ENCODE peak calls at places on chromosomes 1 and 21, in ten cellular contexts. One of them, this sample, is unnamed.

GRCh38 chr1:116878804-116879477 is 30.8 kb upstream of the PTGFRN start:
- DNase-seq in astrocyte of the cerebellum: no peak
- DNase-seq in progenitor cell of endocrine pancreas: no peak
- DNase-seq in RWPE1: peak
- DNase-seq in nephron progenitor cell: peak
- DNase-seq in GM10248: peak
- DNase-seq in kidney epithelial cell: peak
- DNase-seq in Kasumi-1: no peak
- DNase-seq in HL-60: no peak
- DNase-seq in activated B cell treated with CpG ODN at 0.5 μM for 24 hours: no peak
- DNase-seq in this sample: peak

GRCh38 chr1:55981015-55981635 is 598.2 kb downstream of the PLPP3 start:
- DNase-seq in HL-60: no peak
- DNase-seq in activated B cell treated with CpG ODN at 0.5 μM for 24 hours: no peak
- DNase-seq in kidney epithelial cell: no peak
- DNase-seq in nephron progenitor cell: no peak
- DNase-seq in astrocyte of the cerebellum: no peak
- DNase-seq in RWPE1: no peak
- DNase-seq in progenitor cell of endocrine pancreas: no peak
- DNase-seq in Kasumi-1: no peak
- DNase-seq in GM10248: no peak
- DNase-seq in this sample: no peak

GRCh38 chr1:24591781-24592180 is 35.9 kb downstream of the NCMAP start:
- DNase-seq in activated B cell treated with CpG ODN at 0.5 μM for 24 hours: no peak
- DNase-seq in nephron progenitor cell: no peak
- DNase-seq in kidney epithelial cell: no peak
- DNase-seq in progenitor cell of endocrine pancreas: no peak
- DNase-seq in Kasumi-1: no peak
- DNase-seq in RWPE1: no peak
- DNase-seq in astrocyte of the cerebellum: no peak
- DNase-seq in HL-60: no peak
- DNase-seq in GM10248: no peak
- DNase-seq in this sample: no peak

GRCh38 chr1:31803610-31804009 is 12.2 kb downstream of the SPOCD1 start:
- DNase-seq in kidney epithelial cell: no peak
- DNase-seq in activated B cell treated with CpG ODN at 0.5 μM for 24 hours: no peak
- DNase-seq in HL-60: no peak
- DNase-seq in astrocyte of the cerebellum: no peak
- DNase-seq in RWPE1: no peak
- DNase-seq in Kasumi-1: no peak
- DNase-seq in progenitor cell of endocrine pancreas: no peak
- DNase-seq in GM10248: no peak
- DNase-seq in nephron progenitor cell: no peak
- DNase-seq in this sample: no peak

GRCh38 chr1:43764581-43764980 is 57.2 kb downstream of the ST3GAL3 start:
- DNase-seq in RWPE1: no peak
- DNase-seq in kidney epithelial cell: no peak
- DNase-seq in GM10248: no peak
- DNase-seq in HL-60: no peak
- DNase-seq in activated B cell treated with CpG ODN at 0.5 μM for 24 hours: no peak
- DNase-seq in nephron progenitor cell: no peak
- DNase-seq in Kasumi-1: no peak
- DNase-seq in progenitor cell of endocrine pancreas: no peak
- DNase-seq in astrocyte of the cerebellum: no peak
- DNase-seq in this sample: no peak

GRCh38 chr1:21320410-21321107 is 30.3 kb upstream of the ECE1 start:
- DNase-seq in astrocyte of the cerebellum: no peak
- DNase-seq in progenitor cell of endocrine pancreas: no peak
- DNase-seq in nephron progenitor cell: no peak
- DNase-seq in kidney epithelial cell: no peak
- DNase-seq in GM10248: no peak
- DNase-seq in activated B cell treated with CpG ODN at 0.5 μM for 24 hours: no peak
- DNase-seq in HL-60: no peak
- DNase-seq in Kasumi-1: no peak
- DNase-seq in RWPE1: no peak
- DNase-seq in this sample: no peak

GRCh38 chr1:221777434-221778072 is 35.7 kb upstream of the DUSP10 start:
- DNase-seq in Kasumi-1: peak
- DNase-seq in HL-60: no peak
- DNase-seq in kidney epithelial cell: no peak
- DNase-seq in nephron progenitor cell: no peak
- DNase-seq in activated B cell treated with CpG ODN at 0.5 μM for 24 hours: no peak
- DNase-seq in progenitor cell of endocrine pancreas: no peak
- DNase-seq in RWPE1: no peak
- DNase-seq in GM10248: peak
- DNase-seq in astrocyte of the cerebellum: no peak
- DNase-seq in this sample: no peak

GRCh38 chr1:25848531-25848930 is 10.7 kb downstream of the AUNIP start:
- DNase-seq in astrocyte of the cerebellum: no peak
- DNase-seq in nephron progenitor cell: no peak
- DNase-seq in RWPE1: no peak
- DNase-seq in activated B cell treated with CpG ODN at 0.5 μM for 24 hours: no peak
- DNase-seq in GM10248: no peak
- DNase-seq in HL-60: no peak
- DNase-seq in kidney epithelial cell: no peak
- DNase-seq in Kasumi-1: no peak
- DNase-seq in progenitor cell of endocrine pancreas: no peak
- DNase-seq in this sample: no peak

GRCh38 chr1:169047074-169047473 is 59.4 kb upstream of the ATP1B1 start:
- DNase-seq in Kasumi-1: no peak
- DNase-seq in HL-60: no peak
- DNase-seq in astrocyte of the cerebellum: no peak
- DNase-seq in nephron progenitor cell: no peak
- DNase-seq in GM10248: no peak
- DNase-seq in RWPE1: no peak
- DNase-seq in kidney epithelial cell: no peak
- DNase-seq in activated B cell treated with CpG ODN at 0.5 μM for 24 hours: no peak
- DNase-seq in progenitor cell of endocrine pancreas: no peak
- DNase-seq in this sample: no peak

GRCh38 chr1:10966233-10966632 is 46.2 kb upstream of the TARDBP start:
- DNase-seq in progenitor cell of endocrine pancreas: no peak
- DNase-seq in kidney epithelial cell: no peak
- DNase-seq in Kasumi-1: no peak
- DNase-seq in activated B cell treated with CpG ODN at 0.5 μM for 24 hours: no peak
- DNase-seq in astrocyte of the cerebellum: no peak
- DNase-seq in nephron progenitor cell: no peak
- DNase-seq in HL-60: peak
- DNase-seq in RWPE1: no peak
- DNase-seq in GM10248: no peak
- DNase-seq in this sample: no peak

GRCh38 chr1:231334079-231334666 is 3.5 kb downstream of the EXOC8 start:
- DNase-seq in nephron progenitor cell: no peak
- DNase-seq in progenitor cell of endocrine pancreas: no peak
- DNase-seq in HL-60: no peak
- DNase-seq in GM10248: peak
- DNase-seq in astrocyte of the cerebellum: no peak
- DNase-seq in RWPE1: no peak
- DNase-seq in activated B cell treated with CpG ODN at 0.5 μM for 24 hours: no peak
- DNase-seq in Kasumi-1: no peak
- DNase-seq in kidney epithelial cell: no peak
- DNase-seq in this sample: no peak

GRCh38 chr21:15058718-15059316 is 6.0 kb downstream of the NRIP1 start:
- DNase-seq in Kasumi-1: no peak
- DNase-seq in nephron progenitor cell: no peak
- DNase-seq in activated B cell treated with CpG ODN at 0.5 μM for 24 hours: no peak
- DNase-seq in RWPE1: peak
- DNase-seq in kidney epithelial cell: peak
- DNase-seq in HL-60: no peak
- DNase-seq in astrocyte of the cerebellum: no peak
- DNase-seq in GM10248: no peak
- DNase-seq in progenitor cell of endocrine pancreas: no peak
- DNase-seq in this sample: no peak

GRCh38 chr1:91847851-91848250 is 38.1 kb downstream of the TGFBR3 start:
- DNase-seq in HL-60: no peak
- DNase-seq in GM10248: no peak
- DNase-seq in Kasumi-1: no peak
- DNase-seq in nephron progenitor cell: no peak
- DNase-seq in kidney epithelial cell: no peak
- DNase-seq in activated B cell treated with CpG ODN at 0.5 μM for 24 hours: no peak
- DNase-seq in RWPE1: no peak
- DNase-seq in astrocyte of the cerebellum: no peak
- DNase-seq in progenitor cell of endocrine pancreas: no peak
- DNase-seq in this sample: no peak

GRCh38 chr1:31790140-31790539 is 25.7 kb downstream of the SPOCD1 start:
- DNase-seq in nephron progenitor cell: no peak
- DNase-seq in Kasumi-1: no peak
- DNase-seq in activated B cell treated with CpG ODN at 0.5 μM for 24 hours: no peak
- DNase-seq in RWPE1: no peak
- DNase-seq in progenitor cell of endocrine pancreas: no peak
- DNase-seq in kidney epithelial cell: no peak
- DNase-seq in HL-60: no peak
- DNase-seq in astrocyte of the cerebellum: no peak
- DNase-seq in GM10248: no peak
- DNase-seq in this sample: no peak

GRCh38 chr1:234310460-234310817 is 62.8 kb upstream of the COA6 start:
- DNase-seq in HL-60: no peak
- DNase-seq in RWPE1: no peak
- DNase-seq in progenitor cell of endocrine pancreas: no peak
- DNase-seq in astrocyte of the cerebellum: no peak
- DNase-seq in Kasumi-1: no peak
- DNase-seq in GM10248: no peak
- DNase-seq in kidney epithelial cell: no peak
- DNase-seq in nephron progenitor cell: no peak
- DNase-seq in activated B cell treated with CpG ODN at 0.5 μM for 24 hours: no peak
- DNase-seq in this sample: no peak

GRCh38 chr1:220943319-220943718 is 64.1 kb downstream of the HLX start:
- DNase-seq in astrocyte of the cerebellum: no peak
- DNase-seq in HL-60: no peak
- DNase-seq in RWPE1: no peak
- DNase-seq in progenitor cell of endocrine pancreas: no peak
- DNase-seq in activated B cell treated with CpG ODN at 0.5 μM for 24 hours: no peak
- DNase-seq in nephron progenitor cell: no peak
- DNase-seq in kidney epithelial cell: no peak
- DNase-seq in GM10248: no peak
- DNase-seq in Kasumi-1: no peak
- DNase-seq in this sample: no peak

GRCh38 chr1:173062156-173062938 is 11.6 kb upstream of the TNFSF18 start:
- DNase-seq in activated B cell treated with CpG ODN at 0.5 μM for 24 hours: no peak
- DNase-seq in progenitor cell of endocrine pancreas: no peak
- DNase-seq in kidney epithelial cell: no peak
- DNase-seq in astrocyte of the cerebellum: peak
- DNase-seq in RWPE1: peak
- DNase-seq in nephron progenitor cell: no peak
- DNase-seq in HL-60: no peak
- DNase-seq in GM10248: no peak
- DNase-seq in Kasumi-1: no peak
- DNase-seq in this sample: no peak

GRCh38 chr1:234639968-234640367 is 30.0 kb upstream of the IRF2BP2 start:
- DNase-seq in kidney epithelial cell: no peak
- DNase-seq in activated B cell treated with CpG ODN at 0.5 μM for 24 hours: no peak
- DNase-seq in astrocyte of the cerebellum: no peak
- DNase-seq in Kasumi-1: no peak
- DNase-seq in RWPE1: no peak
- DNase-seq in progenitor cell of endocrine pancreas: no peak
- DNase-seq in GM10248: no peak
- DNase-seq in nephron progenitor cell: no peak
- DNase-seq in HL-60: no peak
- DNase-seq in this sample: no peak

GRCh38 chr21:44418108-44418875 is 37.0 kb upstream of the LRRC3 start:
- DNase-seq in progenitor cell of endocrine pancreas: peak
- DNase-seq in GM10248: no peak
- DNase-seq in activated B cell treated with CpG ODN at 0.5 μM for 24 hours: no peak
- DNase-seq in RWPE1: no peak
- DNase-seq in astrocyte of the cerebellum: no peak
- DNase-seq in nephron progenitor cell: no peak
- DNase-seq in HL-60: no peak
- DNase-seq in kidney epithelial cell: no peak
- DNase-seq in Kasumi-1: no peak
- DNase-seq in this sample: no peak

GRCh38 chr1:1782399-1783221 is 4.3 kb upstream of the NADK start:
- DNase-seq in Kasumi-1: peak
- DNase-seq in activated B cell treated with CpG ODN at 0.5 μM for 24 hours: peak
- DNase-seq in nephron progenitor cell: no peak
- DNase-seq in HL-60: no peak
- DNase-seq in astrocyte of the cerebellum: no peak
- DNase-seq in RWPE1: peak
- DNase-seq in GM10248: no peak
- DNase-seq in progenitor cell of endocrine pancreas: peak
- DNase-seq in kidney epithelial cell: no peak
- DNase-seq in this sample: no peak

GRCh38 chr1:19435851-19436465 is 49.4 kb downstream of the CAPZB start:
- DNase-seq in Kasumi-1: no peak
- DNase-seq in progenitor cell of endocrine pancreas: no peak
- DNase-seq in kidney epithelial cell: no peak
- DNase-seq in RWPE1: no peak
- DNase-seq in activated B cell treated with CpG ODN at 0.5 μM for 24 hours: no peak
- DNase-seq in astrocyte of the cerebellum: no peak
- DNase-seq in nephron progenitor cell: no peak
- DNase-seq in GM10248: no peak
- DNase-seq in HL-60: no peak
- DNase-seq in this sample: no peak